ENCODE peak calls at places on chromosomes 3 and 15, in four cellular contexts. One of them, this sample, is unnamed.

GRCh38 chr15:31324739-31325431 is 1.8 kb upstream of the KLF13 start:
- DNase-seq in stomach: no peak
- DNase-seq in GM23248: no peak
- DNase-seq in CD4-positive, alpha-beta memory T cell: no peak
- DNase-seq in this sample: no peak

GRCh38 chr3:148756306-148756705 is 58.6 kb downstream of the AGTR1 start:
- DNase-seq in GM23248: no peak
- DNase-seq in CD4-positive, alpha-beta memory T cell: no peak
- DNase-seq in stomach: no peak
- DNase-seq in this sample: no peak

GRCh38 chr3:190131329-190131728 is 10.6 kb upstream of the P3H2 start:
- DNase-seq in stomach: peak; percentile 52
- DNase-seq in CD4-positive, alpha-beta memory T cell: no peak
- DNase-seq in GM23248: peak; percentile 55
- DNase-seq in this sample: no peak

GRCh38 chr3:61857297-61857696 is 295.9 kb downstream of the PTPRG start:
- DNase-seq in stomach: no peak
- DNase-seq in GM23248: no peak
- DNase-seq in CD4-positive, alpha-beta memory T cell: no peak
- DNase-seq in this sample: no peak

GRCh38 chr15:60582370-60583036 is 103.6 kb upstream of the ICE2 start:
- DNase-seq in GM23248: no peak
- DNase-seq in CD4-positive, alpha-beta memory T cell: peak; percentile 63
- DNase-seq in stomach: no peak
- DNase-seq in this sample: no peak

GRCh38 chr15:63466378-63467192 is 37.8 kb upstream of the USP3 start:
- DNase-seq in CD4-positive, alpha-beta memory T cell: peak; percentile 77
- DNase-seq in stomach: no peak
- DNase-seq in GM23248: peak; percentile 66
- DNase-seq in this sample: peak; percentile 73

GRCh38 chr15:89776274-89777072 is at the start of gene MESP2:
- DNase-seq in GM23248: peak; percentile 90
- DNase-seq in stomach: peak; percentile 89
- DNase-seq in CD4-positive, alpha-beta memory T cell: peak; percentile 51
- DNase-seq in this sample: peak; percentile 28

GRCh38 chr15:29668120-29668602 is 154.1 kb downstream of the TJP1 start:
- DNase-seq in stomach: peak; percentile 85
- DNase-seq in GM23248: peak; percentile 90
- DNase-seq in CD4-positive, alpha-beta memory T cell: no peak
- DNase-seq in this sample: no peak

GRCh38 chr3:145849115-145849514 is 311.9 kb downstream of the PLOD2 start:
- DNase-seq in GM23248: no peak
- DNase-seq in CD4-positive, alpha-beta memory T cell: no peak
- DNase-seq in stomach: no peak
- DNase-seq in this sample: no peak

GRCh38 chr15:50971115-50971514 is 62.6 kb downstream of the AP4E1 start:
- DNase-seq in CD4-positive, alpha-beta memory T cell: no peak
- DNase-seq in stomach: no peak
- DNase-seq in GM23248: no peak
- DNase-seq in this sample: no peak

GRCh38 chr3:126261037-126261436 is 80.7 kb upstream of the ALDH1L1 start:
- DNase-seq in GM23248: peak; percentile 62
- DNase-seq in stomach: peak; percentile 53
- DNase-seq in CD4-positive, alpha-beta memory T cell: no peak
- DNase-seq in this sample: no peak

GRCh38 chr3:119885746-119886530 is 104.0 kb downstream of the NR1I2 start:
- DNase-seq in CD4-positive, alpha-beta memory T cell: no peak
- DNase-seq in stomach: no peak
- DNase-seq in GM23248: peak; percentile 49
- DNase-seq in this sample: no peak

GRCh38 chr15:48371961-48372360 is 40.7 kb downstream of the DUT start:
- DNase-seq in GM23248: no peak
- DNase-seq in stomach: no peak
- DNase-seq in CD4-positive, alpha-beta memory T cell: no peak
- DNase-seq in this sample: no peak
- H3K27ac ChIP-seq in GM23248: peak overlapping the region; percentile 95
- H3K27ac ChIP-seq in stomach: no peak overlapping the region
- H3K27ac ChIP-seq in CD4-positive, alpha-beta memory T cell: no peak overlapping the region
- H3K27ac ChIP-seq in this sample: no peak overlapping the region

GRCh38 chr3:105351821-105352220 is 14.9 kb upstream of the ALCAM start:
- DNase-seq in GM23248: peak; percentile 82
- DNase-seq in CD4-positive, alpha-beta memory T cell: no peak
- DNase-seq in stomach: no peak
- DNase-seq in this sample: no peak
- H3K27ac ChIP-seq in GM23248: peak overlapping the region; percentile 43
- H3K27ac ChIP-seq in CD4-positive, alpha-beta memory T cell: no peak overlapping the region
- H3K27ac ChIP-seq in stomach: no peak overlapping the region
- H3K27ac ChIP-seq in this sample: no peak overlapping the region

GRCh38 chr3:151318313-151318712 is 1.7 kb upstream of the GPR87 start:
- DNase-seq in GM23248: peak; percentile 24
- DNase-seq in stomach: no peak
- DNase-seq in CD4-positive, alpha-beta memory T cell: no peak
- DNase-seq in this sample: no peak

GRCh38 chr3:151318946-151319345 is 2.3 kb upstream of the GPR87 start:
- DNase-seq in GM23248: peak; percentile 21
- DNase-seq in stomach: no peak
- DNase-seq in CD4-positive, alpha-beta memory T cell: no peak
- DNase-seq in this sample: no peak

GRCh38 chr3:151322549-151322948 is 5.9 kb upstream of the GPR87 start:
- DNase-seq in stomach: no peak
- DNase-seq in GM23248: no peak
- DNase-seq in CD4-positive, alpha-beta memory T cell: no peak
- DNase-seq in this sample: no peak

GRCh38 chr3:151319613-151320012 is 3.0 kb upstream of the GPR87 start:
- DNase-seq in GM23248: peak; percentile 57
- DNase-seq in CD4-positive, alpha-beta memory T cell: no peak
- DNase-seq in stomach: no peak
- DNase-seq in this sample: no peak

GRCh38 chr3:151320131-151320530 is 3.5 kb upstream of the GPR87 start:
- DNase-seq in CD4-positive, alpha-beta memory T cell: no peak
- DNase-seq in stomach: no peak
- DNase-seq in GM23248: no peak
- DNase-seq in this sample: no peak
- H3K27ac ChIP-seq in CD4-positive, alpha-beta memory T cell: no peak overlapping the region
- H3K27ac ChIP-seq in stomach: no peak overlapping the region
- H3K27ac ChIP-seq in GM23248: peak overlapping the region; percentile 41
- H3K27ac ChIP-seq in this sample: no peak overlapping the region

GRCh38 chr3:17632401-17633100 is 109.9 kb downstream of the TBC1D5 start:
- DNase-seq in CD4-positive, alpha-beta memory T cell: no peak
- DNase-seq in stomach: no peak
- DNase-seq in GM23248: peak; percentile 83
- DNase-seq in this sample: no peak
- H3K27ac ChIP-seq in CD4-positive, alpha-beta memory T cell: no peak overlapping the region
- H3K27ac ChIP-seq in stomach: no peak overlapping the region
- H3K27ac ChIP-seq in GM23248: peak overlapping the region; percentile 42
- H3K27ac ChIP-seq in this sample: no peak overlapping the region

DNA sequence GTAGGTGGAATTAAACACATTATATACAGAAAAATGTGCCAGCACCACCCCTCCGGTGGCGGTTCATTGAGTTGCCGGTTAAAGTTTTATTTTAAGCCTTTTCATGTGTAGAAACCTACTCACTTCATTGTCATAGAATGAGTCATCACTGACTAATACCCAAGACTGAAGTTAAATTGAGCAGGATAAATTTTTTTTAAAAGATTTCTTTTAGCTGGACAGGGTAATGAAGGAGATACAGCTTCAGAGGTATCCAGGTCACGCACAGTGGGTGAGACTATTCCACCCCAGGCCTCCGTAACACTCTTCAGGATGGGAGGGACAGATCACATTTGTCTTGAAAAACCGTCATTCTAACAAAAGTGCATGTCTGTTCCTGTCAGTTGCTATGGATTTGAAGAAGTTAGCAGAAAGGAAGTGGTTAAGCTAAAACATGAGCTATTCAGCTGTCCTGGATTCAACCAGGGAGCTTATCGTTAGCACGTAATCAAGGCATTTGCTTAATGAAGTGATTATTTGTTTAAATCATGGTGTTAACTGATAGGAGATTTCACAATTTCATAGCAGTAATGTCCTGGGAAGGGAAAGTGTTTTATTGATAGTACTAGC is 23.3 kb downstream of the WHAMM start:
- DNase-seq in CD4-positive, alpha-beta memory T cell: no peak
- DNase-seq in stomach: no peak
- DNase-seq in GM23248: peak; percentile 95
- DNase-seq in this sample: no peak
- H3K27ac ChIP-seq in CD4-positive, alpha-beta memory T cell: no peak overlapping the region
- H3K27ac ChIP-seq in stomach: peak overlapping the region; percentile 34
- H3K27ac ChIP-seq in GM23248: peak overlapping the region; percentile 74
- H3K27ac ChIP-seq in this sample: no peak overlapping the region

This sample was measured in naive thymus-derived CD4-positive, alpha-beta T cell.